ENCODE peak calls at places on chromosomes 2 and 18, in six cellular contexts. One of them, this sample, is unnamed.

GRCh38 chr18:32243358-32243757 is 53.5 kb downstream of the MEP1B start:
- DNase-seq in A549: no peak
- DNase-seq in A673: no peak
- DNase-seq in astrocyte of the spinal cord: no peak
- DNase-seq in OCI-LY7: no peak
- DNase-seq in endodermal cell: no peak
- DNase-seq in this sample: no peak

GRCh38 chr2:55111570-55112228 is 61.4 kb upstream of the RTN4 start:
- DNase-seq in A549: peak; percentile 84
- DNase-seq in A673: peak; percentile 95
- DNase-seq in astrocyte of the spinal cord: peak; percentile 93
- DNase-seq in OCI-LY7: no peak
- DNase-seq in endodermal cell: peak; percentile 80
- DNase-seq in this sample: peak; percentile 94

GRCh38 chr2:175187378-175187777 is 5.9 kb upstream of the ATP5MC3 start:
- DNase-seq in A549: peak; percentile 48
- DNase-seq in A673: peak; percentile 41
- DNase-seq in astrocyte of the spinal cord: peak; percentile 17
- DNase-seq in OCI-LY7: peak; percentile 35
- DNase-seq in endodermal cell: peak; percentile 61
- DNase-seq in this sample: peak; percentile 20

GRCh38 chr18:44895176-44895798 is 214.6 kb downstream of the SETBP1 start:
- DNase-seq in A549: peak; percentile 77
- DNase-seq in A673: peak; percentile 67
- DNase-seq in astrocyte of the spinal cord: peak; percentile 52
- DNase-seq in OCI-LY7: peak; percentile 46
- DNase-seq in endodermal cell: no peak
- DNase-seq in this sample: peak; percentile 73

GRCh38 chr2:215428060-215428910 is 7.6 kb downstream of the FN1 start:
- DNase-seq in A549: no peak
- DNase-seq in A673: no peak
- DNase-seq in astrocyte of the spinal cord: peak; percentile 48
- DNase-seq in OCI-LY7: no peak
- DNase-seq in endodermal cell: no peak
- DNase-seq in this sample: no peak

GRCh38 chr2:51301376-51301775 is 269.4 kb upstream of the NRXN1 start:
- DNase-seq in A549: no peak
- DNase-seq in A673: no peak
- DNase-seq in astrocyte of the spinal cord: no peak
- DNase-seq in OCI-LY7: no peak
- DNase-seq in endodermal cell: no peak
- DNase-seq in this sample: no peak

GRCh38 chr18:24014062-24014985 is at the start of gene TTC39C:
- DNase-seq in A549: peak; percentile 48
- DNase-seq in A673: peak; percentile 76
- DNase-seq in astrocyte of the spinal cord: peak; percentile 68
- DNase-seq in OCI-LY7: peak; percentile 81
- DNase-seq in endodermal cell: peak; percentile 82
- DNase-seq in this sample: peak; percentile 93

GRCh38 chr2:207066784-207067460 is 98.8 kb downstream of the KLF7 start:
- DNase-seq in A549: no peak
- DNase-seq in A673: peak; percentile 44
- DNase-seq in astrocyte of the spinal cord: no peak
- DNase-seq in OCI-LY7: no peak
- DNase-seq in endodermal cell: no peak
- DNase-seq in this sample: no peak

GRCh38 chr2:83689402-83689801 is 769.7 kb downstream of the SUCLG1 start:
- DNase-seq in A549: no peak
- DNase-seq in A673: no peak
- DNase-seq in astrocyte of the spinal cord: no peak
- DNase-seq in OCI-LY7: no peak
- DNase-seq in endodermal cell: no peak
- DNase-seq in this sample: no peak

DNA sequence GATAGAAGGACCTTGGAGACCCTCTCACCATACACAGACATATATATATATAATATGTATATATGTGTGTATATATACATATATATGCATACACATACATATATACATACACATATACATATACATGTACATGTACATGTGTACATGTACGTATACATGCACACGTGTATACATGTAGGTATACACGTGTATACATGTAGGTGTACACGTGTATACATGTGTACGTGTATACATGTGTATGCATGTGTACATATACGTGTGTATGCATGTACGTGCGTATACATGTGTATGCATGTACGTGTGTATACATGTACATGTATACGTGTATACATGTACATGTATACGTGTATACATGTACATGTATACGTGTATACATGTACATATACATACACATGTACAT is 54.5 kb downstream of the DPP10 start:
- DNase-seq in A549: no peak
- DNase-seq in A673: no peak
- DNase-seq in astrocyte of the spinal cord: no peak
- DNase-seq in OCI-LY7: no peak
- DNase-seq in endodermal cell: no peak
- DNase-seq in this sample: no peak
- TF ChIP-seq CTCF in A549: no peak
- TF ChIP-seq CTCF in A673: no peak
- TF ChIP-seq CTCF in astrocyte of the spinal cord: no peak
- TF ChIP-seq CTCF in OCI-LY7: no peak
- TF ChIP-seq CTCF in endodermal cell: no peak
- TF ChIP-seq CTCF in this sample: no peak

GRCh38 chr2:160405077-160405865 is 88.3 kb downstream of the RBMS1 start:
- DNase-seq in A549: no peak
- DNase-seq in A673: no peak
- DNase-seq in astrocyte of the spinal cord: no peak
- DNase-seq in OCI-LY7: no peak
- DNase-seq in endodermal cell: peak; percentile 78
- DNase-seq in this sample: no peak
- H3K4me3 ChIP-seq in A549: peak overlapping the region; percentile 77
- H3K4me3 ChIP-seq in A673: peak overlapping the region; percentile 85
- H3K4me3 ChIP-seq in astrocyte of the spinal cord: peak overlapping the region; percentile 75
- H3K4me3 ChIP-seq in OCI-LY7: peak overlapping the region; percentile 89
- H3K4me3 ChIP-seq in endodermal cell: peak overlapping the region; percentile 86
- H3K4me3 ChIP-seq in this sample: peak overlapping the region; percentile 88

GRCh38 chr2:73289304-73289703 is 4.0 kb downstream of the EGR4 start:
- DNase-seq in A549: no peak
- DNase-seq in A673: no peak
- DNase-seq in astrocyte of the spinal cord: no peak
- DNase-seq in OCI-LY7: peak; percentile 18
- DNase-seq in endodermal cell: no peak
- DNase-seq in this sample: no peak
- TF ChIP-seq CTCF in A549: peak; percentile 11
- TF ChIP-seq CTCF in A673: peak; percentile 28
- TF ChIP-seq CTCF in astrocyte of the spinal cord: no peak
- TF ChIP-seq CTCF in OCI-LY7: peak; percentile 65
- TF ChIP-seq CTCF in endodermal cell: no peak
- TF ChIP-seq CTCF in this sample: no peak

GRCh38 chr2:241323777-241324176 is 8.1 kb downstream of the SEPTIN2 start:
- DNase-seq in A549: no peak
- DNase-seq in A673: no peak
- DNase-seq in astrocyte of the spinal cord: no peak
- DNase-seq in OCI-LY7: no peak
- DNase-seq in endodermal cell: no peak
- DNase-seq in this sample: no peak

GRCh38 chr2:241320394-241320793 is 4.7 kb downstream of the SEPTIN2 start:
- DNase-seq in A549: no peak
- DNase-seq in A673: no peak
- DNase-seq in astrocyte of the spinal cord: no peak
- DNase-seq in OCI-LY7: no peak
- DNase-seq in endodermal cell: no peak
- DNase-seq in this sample: no peak

GRCh38 chr2:241321911-241322310 is 6.2 kb downstream of the SEPTIN2 start:
- DNase-seq in A549: no peak
- DNase-seq in A673: no peak
- DNase-seq in astrocyte of the spinal cord: no peak
- DNase-seq in OCI-LY7: no peak
- DNase-seq in endodermal cell: peak; percentile 3
- DNase-seq in this sample: no peak

GRCh38 chr2:241317391-241317790 is 1.7 kb downstream of the SEPTIN2 start:
- DNase-seq in A549: no peak
- DNase-seq in A673: no peak
- DNase-seq in astrocyte of the spinal cord: no peak
- DNase-seq in OCI-LY7: peak; percentile 36
- DNase-seq in endodermal cell: no peak
- DNase-seq in this sample: peak; percentile 25

DNA sequence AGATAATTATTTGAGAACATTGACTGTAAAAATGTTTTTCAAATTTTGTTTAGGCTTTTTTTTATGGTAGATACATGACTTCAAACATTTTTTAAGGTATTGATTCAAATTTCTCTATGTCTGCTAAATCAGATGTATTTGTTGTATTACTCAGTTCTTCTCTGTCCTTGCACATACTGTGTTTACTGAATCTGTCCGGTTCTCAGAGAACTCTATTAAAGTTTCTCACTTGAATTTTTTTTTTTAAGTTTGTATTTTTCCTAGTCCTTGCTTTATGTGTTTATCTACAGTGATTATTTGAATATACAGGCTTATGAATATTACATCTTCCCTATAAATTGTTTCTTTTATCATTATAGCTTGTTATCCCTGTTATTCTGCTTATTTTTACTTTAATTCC is 5.3 kb downstream of the SEPTIN2 start:
- DNase-seq in A549: no peak
- DNase-seq in A673: no peak
- DNase-seq in astrocyte of the spinal cord: no peak
- DNase-seq in OCI-LY7: no peak
- DNase-seq in endodermal cell: no peak
- DNase-seq in this sample: no peak
- H3K4me3 ChIP-seq in A549: no peak overlapping the region
- H3K4me3 ChIP-seq in A673: no peak overlapping the region
- H3K4me3 ChIP-seq in astrocyte of the spinal cord: no peak overlapping the region
- H3K4me3 ChIP-seq in OCI-LY7: no peak overlapping the region
- H3K4me3 ChIP-seq in endodermal cell: peak overlapping the region; percentile 99
- H3K4me3 ChIP-seq in this sample: no peak overlapping the region

DNA sequence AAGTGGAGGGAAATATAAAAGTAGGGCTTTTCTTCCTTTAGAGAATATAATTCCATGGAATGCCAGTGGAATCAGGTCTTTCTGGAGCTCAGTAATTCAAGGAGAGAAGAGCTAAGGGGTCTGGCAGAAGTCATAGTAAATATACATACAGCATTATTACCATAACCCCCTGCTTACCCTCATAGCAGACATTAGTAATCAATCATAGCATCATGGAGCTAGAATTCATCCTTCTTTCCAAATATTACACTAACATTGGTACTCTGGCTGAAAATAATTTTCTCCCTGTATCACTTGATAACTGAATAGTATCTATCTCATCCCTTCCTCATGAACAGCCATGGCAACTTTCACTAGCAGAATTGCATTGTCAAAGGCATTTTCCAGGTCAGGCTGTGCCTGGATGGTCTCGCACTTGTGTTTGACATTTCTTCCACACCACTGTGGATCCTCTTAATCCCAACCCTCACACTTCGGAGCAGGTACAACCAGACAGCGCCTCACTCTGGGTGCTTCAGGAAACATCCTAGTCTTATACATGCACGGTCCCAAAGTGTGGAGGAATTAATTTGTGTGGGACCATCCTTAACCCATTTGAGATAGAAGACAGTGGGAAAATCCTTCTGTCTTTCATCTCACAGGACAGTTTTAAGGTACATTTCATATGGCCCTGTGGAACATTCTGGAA is 84.2 kb upstream of the SEC11C start:
- DNase-seq in A549: peak; percentile 38
- DNase-seq in A673: peak; percentile 48
- DNase-seq in astrocyte of the spinal cord: no peak
- DNase-seq in OCI-LY7: no peak
- DNase-seq in endodermal cell: peak; percentile 82
- DNase-seq in this sample: peak; percentile 5
- TF ChIP-seq CTCF in A549: no peak
- TF ChIP-seq CTCF in A673: peak; percentile 55
- TF ChIP-seq CTCF in astrocyte of the spinal cord: peak; percentile 26
- TF ChIP-seq CTCF in OCI-LY7: peak; percentile 19
- TF ChIP-seq CTCF in endodermal cell: peak; percentile 79
- TF ChIP-seq CTCF in this sample: peak; percentile 5

DNA sequence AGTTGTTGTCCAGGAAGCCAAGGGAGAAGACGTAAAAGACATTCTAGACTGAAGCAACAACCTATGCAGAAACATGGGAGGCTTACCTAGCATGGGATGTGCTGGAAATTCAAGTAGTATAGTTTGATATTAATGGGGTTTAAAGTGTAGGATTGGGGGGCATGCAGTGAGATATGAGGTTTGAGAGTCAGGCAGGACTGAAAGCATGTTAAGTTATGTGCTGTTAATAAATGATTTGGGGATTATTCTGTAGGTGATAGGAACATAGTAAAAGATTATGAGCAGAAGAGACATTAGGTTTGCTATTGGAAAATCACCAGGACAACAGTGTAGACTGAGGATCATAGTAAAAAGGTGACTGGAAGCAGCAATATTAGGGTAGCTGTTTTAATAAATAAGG is 3.2 kb downstream of the EHBP1 start:
- DNase-seq in A549: no peak
- DNase-seq in A673: no peak
- DNase-seq in astrocyte of the spinal cord: no peak
- DNase-seq in OCI-LY7: no peak
- DNase-seq in endodermal cell: no peak
- DNase-seq in this sample: no peak
- H3K4me3 ChIP-seq in A549: peak overlapping the region; percentile 68
- H3K4me3 ChIP-seq in A673: no peak overlapping the region
- H3K4me3 ChIP-seq in astrocyte of the spinal cord: peak overlapping the region; percentile 16
- H3K4me3 ChIP-seq in OCI-LY7: peak overlapping the region; percentile 3
- H3K4me3 ChIP-seq in endodermal cell: no peak overlapping the region
- H3K4me3 ChIP-seq in this sample: peak overlapping the region; percentile 78